ENCODE peak calls at places on chromosomes 16 and 17, in six cellular contexts. E is CD8-positive, alpha-beta T cell; C is SJSA1; Q is neuronal stem cell; A is left lung; D is spleen. Y is an unnamed sample. For H3K4me1, the result is how much of the 10 kb centered on the place peaks cover.

GRCh38 chr17:29592850-29593545 is at the start of gene ANKRD13B:
- DNase-seq in E (peak), C (no peak), Q (no peak), A (no peak), D (peak), Y (peak)

GRCh38 chr16:51461255-51461654 is 310.2 kb upstream of the SALL1 start:
- DNase-seq in E (no peak), C (no peak), Q (no peak), A (no peak), D (no peak), Y (no peak)

GRCh38 chr17:4006165-4006589 is 41.9 kb upstream of the ATP2A3 start:
- DNase-seq in E (no peak), C (no peak), Q (no peak), A (peak), D (no peak), Y (no peak)

GRCh38 chr16:11224894-11225676 is 30.9 kb downstream of the SOCS1 start:
- DNase-seq in E (peak), C (no peak), Q (no peak), A (no peak), D (peak), Y (no peak)

GRCh38 chr16:82043680-82044584 is 8.9 kb downstream of the HSD17B2 start:
- DNase-seq in E (no peak), C (no peak), Q (no peak), A (no peak), D (no peak), Y (no peak)

GRCh38 chr17:20010099-20010863 is 1.1 kb downstream of the SPECC1 start:
- DNase-seq in E (no peak), C (no peak), Q (peak), A (no peak), D (no peak), Y (peak)

GRCh38 chr17:75994802-75995350 is 5.8 kb upstream of the CDK3 start:
- DNase-seq in E (no peak), C (no peak), Q (no peak), A (no peak), D (no peak), Y (no peak)

GRCh38 chr17:2883544-2884203 is 87.4 kb downstream of the RAP1GAP2 start:
- DNase-seq in E (no peak), C (no peak), Q (no peak), A (no peak), D (no peak), Y (peak)

GRCh38 chr17:32944248-32945020 is 16.5 kb downstream of the TMEM98 start:
- DNase-seq in E (no peak), C (no peak), Q (no peak), A (no peak), D (no peak), Y (no peak)

GRCh38 chr17:78973792-78974520 is 5.8 kb downstream of the LGALS3BP start:
- DNase-seq in E (no peak), C (no peak), Q (no peak), A (no peak), D (no peak), Y (no peak)

GRCh38 chr16:27779719-27780161 is 229.8 kb downstream of the KATNIP start:
- DNase-seq in E (no peak), C (peak), Q (peak), A (peak), D (peak), Y (no peak)

GRCh38 chr17:81076097-81076754 is 41.3 kb downstream of the BAIAP2 start:
- DNase-seq in E (no peak), C (no peak), Q (no peak), A (no peak), D (no peak), Y (no peak)

GRCh38 chr17:39722104-39722503 is 8.2 kb downstream of the MIEN1 start:
- DNase-seq in E (no peak), C (no peak), Q (no peak), A (no peak), D (no peak), Y (no peak)

GRCh38 chr16:9050102-9050830 is 41.2 kb upstream of the HAPSTR1 start:
- DNase-seq in E (no peak), C (no peak), Q (no peak), A (no peak), D (no peak), Y (no peak)

GRCh38 chr16:60907645-60908044 is 1128.6 kb downstream of the CDH8 start:
- DNase-seq in E (no peak), C (no peak), Q (no peak), A (no peak), D (no peak), Y (no peak)

GRCh38 chr17:57257213-57257873 is 1.0 kb downstream of the MSI2 start:
- DNase-seq in E (no peak), C (no peak), Q (no peak), A (no peak), D (no peak), Y (peak)

GRCh38 chr17:38590988-38591758 is 14.6 kb downstream of the SRCIN1 start:
- DNase-seq in E (no peak), C (no peak), Q (no peak), A (peak), D (no peak), Y (no peak)

GRCh38 chr17:40854175-40854814 is 12.7 kb downstream of the KRT12 start:
- DNase-seq in E (no peak), C (no peak), Q (no peak), A (no peak), D (no peak), Y (no peak)

GRCh38 chr17:41340934-41341861 is 9.4 kb downstream of the KRT33A start:
- DNase-seq in E (peak), C (no peak), Q (no peak), A (no peak), D (no peak), Y (no peak)

GRCh38 chr17:47949197-47949759 is 7.9 kb downstream of the PNPO start:
- DNase-seq in E (peak), C (peak), Q (peak), A (peak), D (peak), Y (peak)

GRCh38 chr17:47953945-47954344 is 3.7 kb downstream of the PRR15L start:
- DNase-seq in E (no peak), C (no peak), Q (no peak), A (no peak), D (no peak), Y (no peak)

GRCh38 chr17:47949951-47950350 is 7.7 kb downstream of the PRR15L start:
- DNase-seq in E (no peak), C (no peak), Q (no peak), A (no peak), D (no peak), Y (no peak)

GRCh38 chr17:47950448-47950847 is 7.2 kb downstream of the PRR15L start:
- DNase-seq in E (no peak), C (no peak), Q (no peak), A (no peak), D (no peak), Y (no peak)

GRCh38 chr17:47952181-47953021 is 5.3 kb downstream of the PRR15L start:
- DNase-seq in E (no peak), C (no peak), Q (no peak), A (peak), D (no peak), Y (no peak)
- H3K4me1 ChIP-seq in E (under half), C (under half), Q (under half), A (under half), D (under half), Y (under half)

DNA sequence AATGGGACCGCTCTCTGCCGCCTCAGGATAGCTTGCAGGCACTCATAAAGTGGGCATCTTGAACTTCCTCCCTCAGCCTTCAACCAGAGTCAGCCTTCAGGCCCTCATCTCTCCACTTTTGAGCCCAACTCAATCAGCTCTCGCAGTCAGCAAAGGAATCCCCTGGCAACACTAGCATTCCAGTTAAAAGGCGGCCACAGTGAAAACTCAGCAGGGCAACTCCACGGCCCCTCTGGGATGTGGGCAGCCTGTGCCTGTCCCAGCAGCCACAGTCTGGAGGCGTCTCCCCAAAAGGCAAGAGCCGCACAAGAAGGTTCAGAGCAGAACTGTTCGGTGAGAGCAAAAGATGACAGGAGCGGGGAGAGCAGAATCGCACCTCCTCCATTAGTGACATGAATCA is 9.0 kb downstream of the TMEM11 start:
- DNase-seq in E (no peak), C (no peak), Q (no peak), A (no peak), D (no peak), Y (no peak)
- H3K27ac ChIP-seq in E (no peak), C (no peak), Q (no peak), A (no peak), D (no peak), Y (no peak)

GRCh38 chr16:15975172-15975571 is 25.8 kb downstream of the ABCC1 start:
- DNase-seq in E (no peak), C (no peak), Q (no peak), A (no peak), D (no peak), Y (no peak)
- H3K4me1 ChIP-seq in E (under half), C (under half), Q (under half), A (half or more), D (under half), Y (under half)

DNA sequence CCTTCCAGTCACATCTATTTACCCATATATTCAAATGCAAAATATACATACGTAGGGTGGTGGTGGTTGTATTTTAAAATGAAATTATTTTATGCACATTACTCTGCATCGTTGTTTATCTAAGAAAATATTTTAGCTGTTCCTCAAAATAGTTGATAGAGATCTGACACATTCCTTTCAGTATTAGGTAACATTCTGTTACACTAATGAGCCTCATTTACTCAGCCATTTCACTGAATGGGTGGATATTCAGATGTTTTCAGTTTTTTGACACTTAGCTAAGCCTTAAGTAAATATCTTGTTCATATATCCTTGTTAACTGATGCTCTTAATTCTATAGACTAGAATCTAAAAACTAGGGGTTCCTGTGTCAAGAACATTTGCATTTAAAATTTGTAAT is 95.6 kb downstream of the NF1 start:
- DNase-seq in E (no peak), C (no peak), Q (no peak), A (no peak), D (no peak), Y (no peak)
- H3K27ac ChIP-seq in E (no peak), C (no peak), Q (no peak), A (no peak), D (no peak), Y (no peak)

GRCh38 chr16:83810906-83811305 is 3.1 kb downstream of the HSBP1 start:
- DNase-seq in E (no peak), C (no peak), Q (no peak), A (no peak), D (no peak), Y (no peak)
- H3K4me1 ChIP-seq in E (under half), C (under half), Q (under half), A (under half), D (under half), Y (under half)

DNA sequence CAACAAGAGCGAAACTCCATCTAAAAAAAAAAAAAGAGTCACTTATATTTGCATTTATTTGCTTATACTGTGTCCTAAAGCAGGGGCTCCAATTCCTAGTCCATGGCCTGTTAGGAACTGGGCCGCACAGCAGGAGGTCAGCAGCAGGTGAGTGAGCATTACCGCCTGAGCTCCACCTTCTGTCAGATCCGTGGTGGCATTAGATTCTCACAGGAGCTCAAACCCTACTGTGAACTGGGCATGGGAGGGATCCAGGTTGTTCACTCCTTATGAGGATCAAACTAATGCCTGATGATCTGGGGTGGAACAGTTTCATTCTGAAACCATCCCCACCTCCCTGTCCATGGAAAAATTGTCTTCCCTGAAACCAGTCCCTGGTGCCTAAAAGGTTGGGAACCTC is 24.9 kb downstream of the ITGB3 start:
- DNase-seq in E (no peak), C (no peak), Q (no peak), A (no peak), D (no peak), Y (peak)
- H3K27ac ChIP-seq in E (no peak), C (peak), Q (no peak), A (peak), D (peak), Y (peak)

GRCh38 chr16:2517954-2518605 is 2.1 kb upstream of the AMDHD2 start:
- DNase-seq in E (no peak), C (no peak), Q (no peak), A (no peak), D (peak), Y (no peak)

GRCh38 chr16:2519711-2520080 is 475 bp upstream of the AMDHD2 start:
- DNase-seq in E (no peak), C (no peak), Q (no peak), A (no peak), D (peak), Y (no peak)

GRCh38 chr16:2518823-2519710 is 1.1 kb upstream of the AMDHD2 start:
- DNase-seq in E (no peak), C (peak), Q (no peak), A (no peak), D (peak), Y (no peak)

GRCh38 chr16:2520784-2521577 is 810 bp downstream of the AMDHD2 start:
- DNase-seq in E (peak), C (peak), Q (no peak), A (no peak), D (peak), Y (no peak)

GRCh38 chr16:2520097-2520783 is at the start of gene AMDHD2:
- DNase-seq in E (peak), C (peak), Q (peak), A (peak), D (peak), Y (peak)
- H3K4me1 ChIP-seq in E (half or more), C (under half), Q (under half), A (half or more), D (half or more), Y (under half)

Y was measured in SJCRH30.